ENCODE peak calls at places on chromosomes 4 and X, in seven cellular contexts. O is GM10248, Q is epithelial cell of esophagus, M is lower lobe of right lung, F is osteoblast, A is RWPE1, J is testis. N is an unnamed sample.

GRCh38 chr4:185559913-185560281 is 24.6 kb upstream of the PDLIM3 start:
- DNase-seq in M (no peak), F (no peak), O (no peak), Q (peak), J (no peak), A (peak), N (no peak)

GRCh38 chr4:148238086-148238485 is 204.1 kb downstream of the NR3C2 start:
- DNase-seq in Q (no peak), O (no peak), F (no peak), A (no peak), J (no peak), M (no peak), N (no peak)

GRCh38 chr4:100189820-100190642 is at the start of gene DDIT4L:
- DNase-seq in A (peak), O (peak), Q (peak), F (peak), J (peak), M (peak), N (peak)

GRCh38 chrX:18354369-18355329 is at the start of gene SCML2:
- DNase-seq in Q (peak), A (no peak), O (peak), M (peak), F (peak), J (peak), N (peak)

GRCh38 chrX:64570204-64570603 is 175.0 kb upstream of the MTMR8 start:
- DNase-seq in M (no peak), Q (peak), A (no peak), J (no peak), F (no peak), O (no peak), N (no peak)

GRCh38 chr4:128812360-128812958 is 3.0 kb downstream of the JADE1 start:
- DNase-seq in M (peak), Q (peak), O (peak), F (peak), J (peak), A (peak), N (peak)

GRCh38 chr4:186297013-186297645 is 31.1 kb downstream of the F11 start:
- DNase-seq in J (no peak), A (peak), F (peak), M (no peak), O (peak), Q (peak), N (no peak)

GRCh38 chr4:79334341-79334740 is 8.5 kb upstream of the NAA11 start:
- DNase-seq in M (no peak), Q (no peak), O (no peak), J (no peak), F (no peak), A (no peak), N (no peak)

GRCh38 chr4:17721496-17722360 is 59.7 kb downstream of the FAM184B start:
- DNase-seq in Q (peak), O (no peak), A (peak), F (peak), J (no peak), M (no peak), N (no peak)

GRCh38 chr4:8920289-8920965 is 48.8 kb upstream of the HMX1 start:
- DNase-seq in F (peak), O (peak), Q (no peak), J (no peak), M (no peak), A (no peak), N (no peak)

GRCh38 chrX:68822641-68823410 is 6.0 kb upstream of the EFNB1 start:
- DNase-seq in J (peak), Q (peak), O (peak), M (no peak), F (peak), A (no peak), N (peak)

DNA sequence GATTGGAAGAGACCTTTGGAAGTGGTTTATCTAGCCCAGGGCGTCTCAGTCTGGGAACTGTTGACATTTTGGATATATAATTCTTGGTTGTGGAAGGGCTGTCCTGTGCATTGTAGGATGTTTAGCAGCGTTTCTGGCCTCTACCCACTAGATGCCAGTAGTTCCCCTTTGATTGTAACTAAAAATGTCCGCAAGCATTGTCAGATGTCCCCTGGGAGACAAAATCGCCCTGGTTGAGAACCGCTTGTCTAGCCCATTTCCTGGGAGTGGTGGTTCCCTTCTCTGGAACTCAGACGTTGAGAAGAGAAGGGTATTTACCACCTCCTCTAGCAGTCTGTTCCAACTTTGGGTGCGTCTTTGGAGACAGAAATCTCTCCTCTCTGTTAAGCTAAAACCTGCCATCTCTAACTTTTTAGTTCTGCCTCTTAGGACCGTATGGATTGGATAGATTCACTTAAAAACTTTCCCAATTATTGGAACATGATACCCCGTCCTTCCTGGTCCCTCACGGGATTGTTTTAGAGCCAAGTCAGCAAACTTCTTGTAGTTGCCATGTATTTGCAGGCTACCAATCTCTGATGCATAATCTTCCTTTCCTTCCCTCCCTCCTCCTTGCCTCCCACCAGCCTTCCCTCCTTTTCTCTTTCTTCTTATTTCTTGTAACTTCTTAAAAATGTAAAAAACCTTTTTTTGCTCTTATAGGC is 13.9 kb downstream of the TMEM165 start:
- DNase-seq in F (no peak), Q (no peak), M (no peak), J (no peak), O (peak), A (no peak), N (no peak)
- TF ChIP-seq CTCF in F (peak), Q (no peak), M (peak), J (no peak), O (peak), A (no peak), N (no peak)

DNA sequence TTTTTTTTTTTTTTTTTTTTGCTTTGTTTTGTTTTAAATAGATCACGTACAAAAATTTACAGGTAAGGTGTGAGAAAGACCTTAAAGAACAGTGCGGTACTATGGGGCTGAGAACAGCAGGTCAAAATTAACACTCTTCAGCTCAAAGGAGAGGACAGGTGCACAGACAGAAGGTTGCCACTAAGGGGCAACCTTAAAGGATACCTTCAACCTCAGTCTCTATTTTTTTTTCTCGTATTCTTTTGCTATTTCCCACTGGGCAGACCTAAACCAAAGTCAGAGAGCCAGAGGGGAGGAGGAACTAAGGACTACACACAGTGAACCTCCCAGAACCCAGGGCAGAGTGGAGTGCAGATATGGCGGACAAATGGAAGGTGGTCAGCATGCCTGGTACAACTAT is 1984.3 kb upstream of the IGFBP7 start:
- DNase-seq in J (no peak), A (no peak), F (no peak), Q (no peak), O (no peak), M (no peak), N (no peak)
- TF ChIP-seq CTCF in J (no peak), A (no peak), F (no peak), Q (no peak), O (no peak), M (no peak), N (no peak)

GRCh38 chr4:15653430-15653829 is 1.7 kb downstream of the FBXL5 start:
- DNase-seq in F (no peak), J (no peak), O (no peak), Q (no peak), A (no peak), M (no peak), N (no peak)

GRCh38 chr4:15652191-15652590 is 3.0 kb downstream of the FBXL5 start:
- DNase-seq in O (no peak), J (no peak), Q (no peak), M (no peak), F (no peak), A (no peak), N (no peak)

GRCh38 chr4:15651682-15652081 is 3.5 kb downstream of the FBXL5 start:
- DNase-seq in F (no peak), A (no peak), O (no peak), J (no peak), Q (no peak), M (no peak), N (no peak)

GRCh38 chr4:15648600-15648999 is 6.6 kb downstream of the FBXL5 start:
- DNase-seq in A (no peak), O (no peak), Q (no peak), M (no peak), J (no peak), F (no peak), N (no peak)

GRCh38 chr4:15649914-15650545 is 5.1 kb downstream of the FBXL5 start:
- DNase-seq in Q (peak), O (peak), F (no peak), M (no peak), A (peak), J (peak), N (peak)
- TF ChIP-seq CTCF in Q (peak), O (peak), F (peak), M (peak), A (peak), J (peak), N (peak)

GRCh38 chrX:29617725-29618124 is 597.6 kb upstream of the MAGEB2 start:
- DNase-seq in M (no peak), F (no peak), Q (no peak), O (no peak), J (no peak), A (no peak), N (no peak)
- TF ChIP-seq CTCF in M (no peak), F (peak), Q (peak), O (peak), J (no peak), A (no peak), N (no peak)

GRCh38 chr4:163673848-163674702 is 179.6 kb downstream of the TMA16 start:
- DNase-seq in A (no peak), Q (no peak), M (no peak), F (no peak), J (no peak), O (no peak), N (no peak)

GRCh38 chr4:163672751-163673150 is 178.3 kb downstream of the TMA16 start:
- DNase-seq in J (no peak), M (no peak), A (no peak), F (no peak), Q (no peak), O (no peak), N (no peak)
- TF ChIP-seq CTCF in J (no peak), M (no peak), A (no peak), F (no peak), Q (no peak), O (no peak), N (peak)

DNA sequence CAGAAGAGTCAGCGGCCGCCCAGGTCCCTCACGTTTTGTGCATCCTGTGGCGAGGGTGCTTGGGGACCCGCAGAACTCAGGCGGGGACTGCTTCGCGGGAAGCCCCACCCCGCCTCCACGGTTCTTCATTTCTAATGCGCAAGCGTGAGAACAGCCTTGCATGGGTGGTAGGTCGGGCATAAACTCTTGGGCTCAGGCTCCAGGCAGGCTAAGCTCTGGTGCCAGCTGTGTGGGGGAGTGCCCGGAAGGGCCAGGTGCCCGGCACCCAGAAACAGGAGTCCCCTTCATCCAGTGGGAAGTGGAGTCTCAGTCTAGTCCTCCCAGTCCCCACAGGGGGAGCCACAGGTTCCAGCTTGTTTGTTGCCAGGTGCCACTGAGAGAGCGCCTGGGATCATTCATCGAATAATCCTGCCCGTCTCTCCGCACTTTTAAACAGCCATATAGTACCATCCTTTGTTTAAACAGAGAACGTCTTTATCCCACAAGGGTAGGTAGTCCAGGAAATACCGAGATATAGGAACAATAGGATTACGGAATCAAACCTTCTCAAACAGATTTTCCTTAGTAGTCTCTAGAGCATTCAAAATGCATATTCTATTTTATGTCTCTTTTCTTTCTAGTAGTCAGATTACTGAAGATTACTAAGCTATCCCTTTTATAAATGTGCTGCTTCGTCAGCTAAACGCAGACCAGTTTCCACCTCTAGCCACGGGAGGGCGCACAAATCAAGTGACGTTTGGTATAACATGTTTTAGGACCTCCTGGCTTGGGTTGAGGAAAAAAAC is 12.7 kb upstream of the RBBP7 start:
- DNase-seq in A (peak), J (peak), Q (peak), F (peak), O (peak), M (peak), N (peak)
- TF ChIP-seq CTCF in A (peak), J (peak), Q (peak), F (peak), O (peak), M (peak), N (peak)

N was measured in activated CD8-positive, alpha-beta T cell treated with anti-CD3 and anti-CD28 coated beads for 36 hours.